ENCODE peak calls at places on chromosomes 2 and 18, in four cellular contexts. C, J, V and L are unnamed samples.

GRCh38 chr18:3281456-3282400 is 19.8 kb downstream of the MYL12B start:
- DNase-seq in C (peak), J (peak), V (peak), L (no peak)

GRCh38 chr2:64322433-64322832 is 131.5 kb upstream of the LGALSL start:
- DNase-seq in C (no peak), J (no peak), V (no peak), L (no peak)

GRCh38 chr2:86239745-86240144 is 40.5 kb downstream of the MRPL35 start:
- DNase-seq in C (no peak), J (no peak), V (no peak), L (no peak)

GRCh38 chr2:183416741-183417140 is 292.5 kb downstream of the NUP35 start:
- DNase-seq in C (no peak), J (peak), V (peak), L (peak)

GRCh38 chr18:66079401-66079800 is 328.6 kb downstream of the CDH7 start:
- DNase-seq in C (no peak), J (no peak), V (no peak), L (no peak)

GRCh38 chr2:185035906-185036305 is 437.6 kb downstream of the ZNF804A start:
- DNase-seq in C (no peak), J (no peak), V (no peak), L (no peak)

GRCh38 chr2:96090181-96090500 is 26.2 kb downstream of the ADRA2B start:
- DNase-seq in C (no peak), J (no peak), V (no peak), L (no peak)

GRCh38 chr2:238106339-238106697 is 6.2 kb downstream of the ESPNL start:
- DNase-seq in C (no peak), J (no peak), V (no peak), L (peak)

GRCh38 chr2:18209934-18210639 is 331.6 kb downstream of the KCNS3 start:
- DNase-seq in C (peak), J (no peak), V (no peak), L (no peak)

GRCh38 chr18:48203288-48203945 is 205.8 kb downstream of the ZBTB7C start:
- DNase-seq in C (no peak), J (no peak), V (no peak), L (no peak)

GRCh38 chr2:213763358-213763757 is 479.1 kb downstream of the SPAG16 start:
- DNase-seq in C (no peak), J (no peak), V (no peak), L (no peak)

GRCh38 chr2:129504646-129505045 is 474.8 kb upstream of the RAB6C start:
- DNase-seq in C (no peak), J (no peak), V (no peak), L (no peak)

GRCh38 chr2:51953931-51954330 is 922.0 kb upstream of the NRXN1 start:
- DNase-seq in C (peak), J (no peak), V (no peak), L (no peak)

GRCh38 chr2:99662761-99663341 is 173.0 kb upstream of the REV1 start:
- DNase-seq in C (peak), J (no peak), V (no peak), L (no peak)

GRCh38 chr2:105919191-105919811 is 174.6 kb downstream of the NCK2 start:
- DNase-seq in C (no peak), J (no peak), V (no peak), L (no peak)

GRCh38 chr2:236969075-236969474 is 116.6 kb upstream of the COPS8 start:
- DNase-seq in C (no peak), J (no peak), V (no peak), L (no peak)

GRCh38 chr2:145010635-145011034 is 490.7 kb upstream of the ZEB2 start:
- DNase-seq in C (no peak), J (no peak), V (no peak), L (no peak)

GRCh38 chr18:33863912-33864311 is 285.9 kb downstream of the ASXL3 start:
- DNase-seq in C (no peak), J (no peak), V (peak), L (no peak)

GRCh38 chr2:121356058-121356640 is 71.1 kb upstream of the TFCP2L1 start:
- DNase-seq in C (peak), J (peak), V (peak), L (peak)

GRCh38 chr2:46971914-46972313 is 56.3 kb upstream of the MCFD2 start:
- DNase-seq in C (no peak), J (no peak), V (no peak), L (no peak)

GRCh38 chr2:217775920-217776503 is 226.8 kb downstream of the TNS1 start:
- DNase-seq in C (peak), J (no peak), V (peak), L (no peak)

GRCh38 chr2:217810275-217810674 is 192.5 kb downstream of the TNS1 start:
- DNase-seq in C (no peak), J (no peak), V (no peak), L (no peak)

GRCh38 chr2:61634512-61634911 is 96.4 kb upstream of the XPO1 start:
- DNase-seq in C (no peak), J (no peak), V (no peak), L (no peak)

GRCh38 chr2:66236816-66237469 is 198.0 kb upstream of the MEIS1 start:
- DNase-seq in C (peak), J (no peak), V (no peak), L (no peak)

GRCh38 chr2:206275274-206276160 is 1.1 kb downstream of the ZDBF2 start:
- DNase-seq in C (peak), J (no peak), V (peak), L (no peak)

GRCh38 chr2:86097913-86098312 is 7.8 kb downstream of the POLR1A start:
- DNase-seq in C (no peak), J (no peak), V (no peak), L (no peak)

GRCh38 chr2:208783184-208783583 is 376.6 kb downstream of the PTH2R start:
- DNase-seq in C (no peak), J (no peak), V (peak), L (no peak)

GRCh38 chr2:241560181-241560882 is 1.8 kb downstream of the BOK start:
- DNase-seq in C (no peak), J (no peak), V (no peak), L (peak)
- H3K9ac ChIP-seq in C (peak), J (no peak), V (peak), L (no peak)

GRCh38 chr2:9423922-9424272 is 443 bp downstream of the CPSF3 start:
- DNase-seq in C (peak), J (no peak), V (no peak), L (no peak)
- H4K8ac ChIP-seq in C (peak), J (no peak), V (peak), L (no peak)

DNA sequence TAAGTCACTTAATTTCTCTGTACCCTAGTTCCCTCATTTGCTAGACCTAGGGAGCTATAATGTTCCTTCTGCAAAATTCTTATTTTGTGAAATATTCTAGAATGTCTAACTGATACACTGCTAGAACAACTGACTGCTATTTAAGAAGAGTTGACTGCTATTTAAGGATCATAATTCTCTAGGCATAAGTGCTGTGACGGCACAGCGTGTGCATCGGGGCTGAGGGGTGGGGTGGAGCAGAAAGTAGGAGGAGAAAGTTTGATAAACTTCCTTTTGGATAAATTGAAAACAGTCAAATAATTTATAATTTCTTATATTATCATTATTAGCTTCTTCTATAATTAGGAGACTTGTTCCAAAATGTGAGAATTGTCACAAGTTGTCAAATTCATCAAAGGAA is 10.4 kb upstream of the ACTR3 start:
- DNase-seq in C (no peak), J (no peak), V (no peak), L (no peak)
- H3K4ac ChIP-seq in C (no peak), J (no peak), V (no peak), L (no peak)

GRCh38 chr2:174023591-174024523 is 58.7 kb upstream of the SP3 start:
- DNase-seq in C (peak), J (no peak), V (peak), L (peak)
- H3K9ac ChIP-seq in C (peak), J (no peak), V (peak), L (no peak)

GRCh38 chr2:38095655-38095995 is 19.7 kb upstream of the CYP1B1 start:
- DNase-seq in C (no peak), J (no peak), V (peak), L (no peak)
- H4K8ac ChIP-seq in C (peak), J (no peak), V (no peak), L (no peak)

DNA sequence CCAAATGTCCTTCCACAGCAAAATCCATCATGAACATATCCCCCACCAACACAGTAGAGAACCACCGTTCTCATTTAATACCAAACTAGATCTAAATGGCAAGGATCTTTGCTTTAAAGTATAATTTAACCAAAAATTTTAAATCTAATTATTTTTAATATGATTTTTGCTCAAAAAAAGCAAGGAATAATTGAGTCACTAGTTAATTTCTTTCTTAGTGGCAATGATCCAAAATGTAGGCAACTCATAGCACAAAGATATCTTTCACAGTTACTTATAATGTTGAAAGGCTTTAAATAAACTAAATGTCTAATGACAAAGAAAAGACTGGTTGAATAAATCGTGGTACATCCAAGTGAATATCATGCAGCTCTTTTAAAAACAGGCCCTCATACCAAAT is 20.4 kb downstream of the PTPN2 start:
- DNase-seq in C (peak), J (no peak), V (no peak), L (no peak)
- H3K4ac ChIP-seq in C (no peak), J (no peak), V (no peak), L (no peak)

GRCh38 chr2:108215794-108216211 is 24.0 kb upstream of the SULT1C3 start:
- DNase-seq in C (peak), J (no peak), V (peak), L (peak)

GRCh38 chr2:108217211-108217610 is 22.6 kb upstream of the SULT1C3 start:
- DNase-seq in C (peak), J (no peak), V (no peak), L (no peak)

GRCh38 chr2:108212671-108213070 is 27.1 kb upstream of the SULT1C3 start:
- DNase-seq in C (no peak), J (no peak), V (no peak), L (no peak)
- H3K9ac ChIP-seq in C (no peak), J (no peak), V (no peak), L (no peak)

GRCh38 chr2:223943135-223943534 is 2.0 kb downstream of the WDFY1 start:
- DNase-seq in C (no peak), J (no peak), V (no peak), L (no peak)

GRCh38 chr2:223943561-223944008 is 1.6 kb downstream of the WDFY1 start:
- DNase-seq in C (peak), J (no peak), V (no peak), L (no peak)

GRCh38 chr2:223945755-223946154 is 620 bp upstream of the WDFY1 start:
- DNase-seq in C (no peak), J (no peak), V (no peak), L (no peak)

GRCh38 chr2:223944166-223944703 is 900 bp downstream of the WDFY1 start:
- DNase-seq in C (no peak), J (peak), V (peak), L (peak)

DNA sequence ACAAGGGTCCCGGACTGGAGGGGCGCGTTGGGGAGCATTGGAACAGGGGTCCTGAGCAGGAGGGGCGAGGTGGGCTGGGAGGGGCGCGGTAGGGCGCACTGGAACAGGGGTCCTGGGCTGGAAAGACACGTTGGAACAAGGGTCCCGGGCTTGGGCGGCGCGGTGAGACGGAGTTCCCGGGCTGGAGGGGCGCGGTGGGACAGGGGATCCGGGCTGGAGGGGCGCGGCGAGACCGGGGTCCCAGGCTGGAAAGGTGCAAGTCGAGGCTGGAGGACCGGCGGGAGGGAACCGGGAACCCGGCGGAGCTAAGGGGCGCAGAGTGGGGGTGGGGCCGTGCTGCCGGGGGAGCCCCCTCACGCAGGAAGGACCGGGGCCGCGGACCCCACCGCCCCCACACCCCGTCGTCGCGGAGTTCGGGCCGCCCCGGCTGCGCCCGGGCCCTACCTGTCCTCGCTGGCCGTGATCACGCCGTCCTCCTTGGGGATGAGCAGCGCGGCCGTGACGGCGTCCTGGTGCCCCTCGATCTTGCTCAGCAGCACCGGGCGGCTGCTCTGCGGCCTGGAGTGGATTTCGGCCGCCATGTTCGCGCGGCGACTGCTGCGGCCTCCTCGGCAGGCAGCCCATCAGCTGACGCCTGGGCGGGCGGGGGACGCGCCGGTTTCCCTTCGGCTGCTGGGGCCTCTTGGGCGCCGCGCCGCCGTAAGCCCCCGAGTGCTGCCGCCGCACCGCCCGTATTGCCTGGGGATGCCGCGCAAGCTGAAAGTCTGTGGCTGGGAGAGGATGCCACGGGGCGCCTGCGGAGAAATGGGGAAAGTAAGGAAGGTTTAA is at the start of gene WDFY1:
- DNase-seq in C (peak), J (peak), V (peak), L (peak)
- H4K8ac ChIP-seq in C (peak), J (no peak), V (no peak), L (no peak)

GRCh38 chr2:219598308-219599078 is 836 bp downstream of the STK11IP start:
- DNase-seq in C (no peak), J (no peak), V (no peak), L (no peak)
- H3K4ac ChIP-seq in C (peak), J (no peak), V (no peak), L (no peak)